ENCODE peak calls at places on chromosomes 12 and 14, in ten cellular contexts. One of them, this sample, is unnamed.

GRCh38 chr12:113268136-113268535 is 46.9 kb downstream of the TPCN1 start:
- DNase-seq in HFFc6: no peak
- DNase-seq in HFF-Myc: no peak
- DNase-seq in gastrocnemius medialis: no peak
- DNase-seq in astrocyte of the cerebellum: no peak
- DNase-seq in heart right ventricle: no peak
- DNase-seq in neural crest cell: no peak
- DNase-seq in RWPE1: no peak
- DNase-seq in left ventricle myocardium inferior: no peak
- DNase-seq in tibial artery: no peak
- DNase-seq in this sample: no peak

GRCh38 chr12:28415755-28416154 is 225.5 kb downstream of the CCDC91 start:
- DNase-seq in neural crest cell: no peak
- DNase-seq in HFFc6: peak; percentile 71
- DNase-seq in RWPE1: no peak
- DNase-seq in astrocyte of the cerebellum: peak; percentile 61
- DNase-seq in heart right ventricle: no peak
- DNase-seq in left ventricle myocardium inferior: no peak
- DNase-seq in tibial artery: no peak
- DNase-seq in gastrocnemius medialis: no peak
- DNase-seq in HFF-Myc: no peak
- DNase-seq in this sample: no peak

GRCh38 chr14:77031680-77032482 is 3.4 kb upstream of the IRF2BPL start:
- DNase-seq in astrocyte of the cerebellum: no peak
- DNase-seq in HFFc6: peak; percentile 62
- DNase-seq in RWPE1: no peak
- DNase-seq in neural crest cell: no peak
- DNase-seq in HFF-Myc: no peak
- DNase-seq in left ventricle myocardium inferior: no peak
- DNase-seq in tibial artery: peak; percentile 82
- DNase-seq in gastrocnemius medialis: no peak
- DNase-seq in heart right ventricle: no peak
- DNase-seq in this sample: no peak

GRCh38 chr12:22262309-22262708 is 72.2 kb downstream of the ST8SIA1 start:
- DNase-seq in neural crest cell: peak; percentile 36
- DNase-seq in left ventricle myocardium inferior: no peak
- DNase-seq in gastrocnemius medialis: no peak
- DNase-seq in HFF-Myc: no peak
- DNase-seq in HFFc6: no peak
- DNase-seq in astrocyte of the cerebellum: no peak
- DNase-seq in tibial artery: no peak
- DNase-seq in heart right ventricle: no peak
- DNase-seq in RWPE1: no peak
- DNase-seq in this sample: no peak

GRCh38 chr14:92121207-92121669 is 268 bp downstream of the NDUFB1 start:
- DNase-seq in heart right ventricle: peak; percentile 64
- DNase-seq in astrocyte of the cerebellum: no peak
- DNase-seq in HFF-Myc: no peak
- DNase-seq in gastrocnemius medialis: peak; percentile 33
- DNase-seq in HFFc6: peak; percentile 6
- DNase-seq in RWPE1: no peak
- DNase-seq in neural crest cell: peak; percentile 5
- DNase-seq in tibial artery: no peak
- DNase-seq in left ventricle myocardium inferior: peak; percentile 64
- DNase-seq in this sample: no peak

GRCh38 chr12:44063671-44064070 is 227.8 kb downstream of the TMEM117 start:
- DNase-seq in tibial artery: no peak
- DNase-seq in heart right ventricle: no peak
- DNase-seq in RWPE1: no peak
- DNase-seq in HFF-Myc: no peak
- DNase-seq in left ventricle myocardium inferior: no peak
- DNase-seq in HFFc6: no peak
- DNase-seq in astrocyte of the cerebellum: no peak
- DNase-seq in neural crest cell: no peak
- DNase-seq in gastrocnemius medialis: no peak
- DNase-seq in this sample: no peak

GRCh38 chr14:64178814-64179213 is 115.4 kb downstream of the ESR2 start:
- DNase-seq in astrocyte of the cerebellum: no peak
- DNase-seq in tibial artery: no peak
- DNase-seq in neural crest cell: no peak
- DNase-seq in gastrocnemius medialis: no peak
- DNase-seq in HFF-Myc: no peak
- DNase-seq in left ventricle myocardium inferior: no peak
- DNase-seq in HFFc6: no peak
- DNase-seq in RWPE1: no peak
- DNase-seq in heart right ventricle: no peak
- DNase-seq in this sample: no peak

GRCh38 chr12:98736352-98737326 is 91.5 kb downstream of the APAF1 start:
- DNase-seq in tibial artery: no peak
- DNase-seq in RWPE1: no peak
- DNase-seq in HFFc6: no peak
- DNase-seq in HFF-Myc: no peak
- DNase-seq in astrocyte of the cerebellum: no peak
- DNase-seq in neural crest cell: no peak
- DNase-seq in heart right ventricle: no peak
- DNase-seq in left ventricle myocardium inferior: no peak
- DNase-seq in gastrocnemius medialis: no peak
- DNase-seq in this sample: no peak

GRCh38 chr12:28497889-28498411 is 307.7 kb downstream of the CCDC91 start:
- DNase-seq in astrocyte of the cerebellum: peak; percentile 8
- DNase-seq in HFFc6: peak; percentile 5
- DNase-seq in tibial artery: no peak
- DNase-seq in left ventricle myocardium inferior: no peak
- DNase-seq in HFF-Myc: no peak
- DNase-seq in gastrocnemius medialis: no peak
- DNase-seq in neural crest cell: no peak
- DNase-seq in heart right ventricle: no peak
- DNase-seq in RWPE1: peak; percentile 34
- DNase-seq in this sample: no peak

GRCh38 chr14:25516838-25517237 is 466.9 kb upstream of the STXBP6 start:
- DNase-seq in HFFc6: no peak
- DNase-seq in astrocyte of the cerebellum: no peak
- DNase-seq in HFF-Myc: no peak
- DNase-seq in tibial artery: no peak
- DNase-seq in left ventricle myocardium inferior: no peak
- DNase-seq in heart right ventricle: no peak
- DNase-seq in RWPE1: no peak
- DNase-seq in gastrocnemius medialis: no peak
- DNase-seq in neural crest cell: no peak
- DNase-seq in this sample: no peak

GRCh38 chr14:71415404-71415690 is 508.1 kb downstream of the PCNX1 start:
- DNase-seq in HFFc6: peak; percentile 72
- DNase-seq in HFF-Myc: no peak
- DNase-seq in neural crest cell: no peak
- DNase-seq in astrocyte of the cerebellum: no peak
- DNase-seq in RWPE1: no peak
- DNase-seq in heart right ventricle: no peak
- DNase-seq in gastrocnemius medialis: no peak
- DNase-seq in left ventricle myocardium inferior: no peak
- DNase-seq in tibial artery: no peak
- DNase-seq in this sample: no peak

GRCh38 chr12:119129827-119130434 is 48.8 kb upstream of the HSPB8 start:
- DNase-seq in HFFc6: no peak
- DNase-seq in HFF-Myc: no peak
- DNase-seq in RWPE1: no peak
- DNase-seq in gastrocnemius medialis: no peak
- DNase-seq in tibial artery: no peak
- DNase-seq in heart right ventricle: no peak
- DNase-seq in neural crest cell: no peak
- DNase-seq in left ventricle myocardium inferior: no peak
- DNase-seq in astrocyte of the cerebellum: no peak
- DNase-seq in this sample: no peak

GRCh38 chr12:2997989-2998670 is 38.9 kb downstream of the TEAD4 start:
- DNase-seq in heart right ventricle: no peak
- DNase-seq in HFFc6: no peak
- DNase-seq in neural crest cell: no peak
- DNase-seq in HFF-Myc: no peak
- DNase-seq in astrocyte of the cerebellum: no peak
- DNase-seq in RWPE1: no peak
- DNase-seq in tibial artery: no peak
- DNase-seq in gastrocnemius medialis: no peak
- DNase-seq in left ventricle myocardium inferior: no peak
- DNase-seq in this sample: peak; percentile 38

GRCh38 chr12:59559702-59560101 is 36.1 kb upstream of the SLC16A7 start:
- DNase-seq in RWPE1: no peak
- DNase-seq in astrocyte of the cerebellum: no peak
- DNase-seq in gastrocnemius medialis: no peak
- DNase-seq in HFF-Myc: no peak
- DNase-seq in tibial artery: no peak
- DNase-seq in left ventricle myocardium inferior: no peak
- DNase-seq in heart right ventricle: no peak
- DNase-seq in neural crest cell: no peak
- DNase-seq in HFFc6: no peak
- DNase-seq in this sample: no peak

GRCh38 chr14:106218189-106218588 is 691.8 kb downstream of the TMEM121 start:
- DNase-seq in RWPE1: no peak
- DNase-seq in HFFc6: no peak
- DNase-seq in astrocyte of the cerebellum: no peak
- DNase-seq in tibial artery: no peak
- DNase-seq in heart right ventricle: no peak
- DNase-seq in left ventricle myocardium inferior: no peak
- DNase-seq in gastrocnemius medialis: no peak
- DNase-seq in HFF-Myc: no peak
- DNase-seq in neural crest cell: no peak
- DNase-seq in this sample: no peak
- TF ChIP-seq CTCF in RWPE1: no peak
- TF ChIP-seq CTCF in HFFc6: no peak
- TF ChIP-seq CTCF in astrocyte of the cerebellum: no peak
- TF ChIP-seq CTCF in tibial artery: no peak
- TF ChIP-seq CTCF in heart right ventricle: no peak
- TF ChIP-seq CTCF in left ventricle myocardium inferior: no peak
- TF ChIP-seq CTCF in gastrocnemius medialis: no peak
- TF ChIP-seq CTCF in HFF-Myc: no peak
- TF ChIP-seq CTCF in neural crest cell: no peak
- TF ChIP-seq CTCF in this sample: no peak

GRCh38 chr12:68911197-68911718 is 21.7 kb downstream of the CPM start:
- DNase-seq in HFFc6: no peak
- DNase-seq in gastrocnemius medialis: no peak
- DNase-seq in heart right ventricle: no peak
- DNase-seq in tibial artery: no peak
- DNase-seq in astrocyte of the cerebellum: no peak
- DNase-seq in left ventricle myocardium inferior: no peak
- DNase-seq in HFF-Myc: no peak
- DNase-seq in RWPE1: no peak
- DNase-seq in neural crest cell: no peak
- DNase-seq in this sample: no peak

GRCh38 chr12:68908076-68908475 is 24.9 kb downstream of the CPM start:
- DNase-seq in tibial artery: no peak
- DNase-seq in HFF-Myc: no peak
- DNase-seq in HFFc6: no peak
- DNase-seq in gastrocnemius medialis: no peak
- DNase-seq in heart right ventricle: no peak
- DNase-seq in RWPE1: no peak
- DNase-seq in left ventricle myocardium inferior: no peak
- DNase-seq in astrocyte of the cerebellum: no peak
- DNase-seq in neural crest cell: no peak
- DNase-seq in this sample: no peak

GRCh38 chr12:68912916-68913315 is 20.1 kb downstream of the CPM start:
- DNase-seq in gastrocnemius medialis: no peak
- DNase-seq in astrocyte of the cerebellum: no peak
- DNase-seq in neural crest cell: no peak
- DNase-seq in HFFc6: no peak
- DNase-seq in left ventricle myocardium inferior: no peak
- DNase-seq in HFF-Myc: no peak
- DNase-seq in tibial artery: no peak
- DNase-seq in RWPE1: no peak
- DNase-seq in heart right ventricle: no peak
- DNase-seq in this sample: no peak

GRCh38 chr12:68913682-68914081 is 19.3 kb downstream of the CPM start:
- DNase-seq in neural crest cell: no peak
- DNase-seq in HFF-Myc: no peak
- DNase-seq in heart right ventricle: no peak
- DNase-seq in astrocyte of the cerebellum: no peak
- DNase-seq in HFFc6: no peak
- DNase-seq in tibial artery: no peak
- DNase-seq in RWPE1: no peak
- DNase-seq in gastrocnemius medialis: no peak
- DNase-seq in left ventricle myocardium inferior: no peak
- DNase-seq in this sample: no peak

GRCh38 chr12:68910128-68910527 is 22.8 kb downstream of the CPM start:
- DNase-seq in left ventricle myocardium inferior: no peak
- DNase-seq in heart right ventricle: no peak
- DNase-seq in astrocyte of the cerebellum: no peak
- DNase-seq in neural crest cell: no peak
- DNase-seq in RWPE1: no peak
- DNase-seq in HFFc6: no peak
- DNase-seq in gastrocnemius medialis: no peak
- DNase-seq in tibial artery: no peak
- DNase-seq in HFF-Myc: no peak
- DNase-seq in this sample: no peak
- TF ChIP-seq CTCF in left ventricle myocardium inferior: no peak
- TF ChIP-seq CTCF in heart right ventricle: no peak
- TF ChIP-seq CTCF in astrocyte of the cerebellum: no peak
- TF ChIP-seq CTCF in neural crest cell: no peak
- TF ChIP-seq CTCF in RWPE1: no peak
- TF ChIP-seq CTCF in HFFc6: no peak
- TF ChIP-seq CTCF in gastrocnemius medialis: no peak
- TF ChIP-seq CTCF in tibial artery: no peak
- TF ChIP-seq CTCF in HFF-Myc: no peak
- TF ChIP-seq CTCF in this sample: no peak

GRCh38 chr14:102464846-102465341 is 44.7 kb downstream of the ANKRD9 start:
- DNase-seq in neural crest cell: no peak
- DNase-seq in HFF-Myc: no peak
- DNase-seq in left ventricle myocardium inferior: no peak
- DNase-seq in gastrocnemius medialis: no peak
- DNase-seq in RWPE1: no peak
- DNase-seq in astrocyte of the cerebellum: no peak
- DNase-seq in heart right ventricle: no peak
- DNase-seq in tibial artery: no peak
- DNase-seq in HFFc6: no peak
- DNase-seq in this sample: no peak
- TF ChIP-seq CTCF in neural crest cell: no peak
- TF ChIP-seq CTCF in HFF-Myc: no peak
- TF ChIP-seq CTCF in left ventricle myocardium inferior: no peak
- TF ChIP-seq CTCF in gastrocnemius medialis: no peak
- TF ChIP-seq CTCF in RWPE1: no peak
- TF ChIP-seq CTCF in astrocyte of the cerebellum: no peak
- TF ChIP-seq CTCF in heart right ventricle: no peak
- TF ChIP-seq CTCF in tibial artery: no peak
- TF ChIP-seq CTCF in HFFc6: no peak
- TF ChIP-seq CTCF in this sample: no peak

DNA sequence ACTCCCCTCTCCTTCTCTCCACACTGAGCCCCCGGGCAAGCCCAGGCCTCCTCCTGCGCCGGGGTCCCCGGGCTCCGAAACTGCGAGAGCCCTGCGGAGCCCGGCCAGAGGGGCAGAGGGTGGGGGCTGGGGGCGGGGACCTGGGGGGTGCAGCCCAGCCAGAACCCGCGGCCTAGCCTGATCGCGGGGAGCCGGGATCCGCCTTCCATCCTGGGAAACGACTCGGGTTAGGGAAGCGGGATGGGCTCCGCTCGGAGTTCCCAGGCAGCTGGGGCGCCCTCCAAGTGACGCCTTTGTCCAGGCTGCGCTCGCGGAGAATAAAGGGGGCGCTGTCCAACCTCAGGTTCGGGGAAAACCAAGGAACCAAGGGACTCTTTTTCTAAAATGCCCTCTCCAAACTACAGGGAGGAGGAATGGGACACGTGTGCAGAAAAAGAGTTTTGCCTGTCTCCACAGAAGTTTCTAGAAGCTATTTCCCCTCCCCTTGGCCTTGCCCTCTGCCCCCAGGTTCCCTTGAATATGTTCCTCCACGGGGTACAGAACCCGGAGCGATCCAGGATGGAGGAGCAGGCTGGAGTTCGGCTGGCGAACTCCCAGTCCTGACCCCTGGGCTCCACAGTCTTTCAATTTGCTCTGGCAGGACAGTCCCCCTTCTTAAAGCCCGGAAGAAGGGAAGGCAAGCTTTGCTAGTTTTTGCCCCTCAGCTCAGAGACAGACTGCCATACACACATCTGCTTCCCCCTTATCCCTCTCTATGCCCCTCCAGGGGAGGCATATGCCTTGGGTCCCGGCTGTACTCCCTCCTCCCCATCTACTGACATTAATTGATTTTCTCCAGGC is 13.9 kb downstream of the NKX2-1 start:
- DNase-seq in heart right ventricle: no peak
- DNase-seq in RWPE1: no peak
- DNase-seq in tibial artery: no peak
- DNase-seq in HFFc6: no peak
- DNase-seq in gastrocnemius medialis: no peak
- DNase-seq in neural crest cell: peak; percentile 9
- DNase-seq in astrocyte of the cerebellum: no peak
- DNase-seq in HFF-Myc: no peak
- DNase-seq in left ventricle myocardium inferior: no peak
- DNase-seq in this sample: no peak
- TF ChIP-seq CTCF in heart right ventricle: no peak
- TF ChIP-seq CTCF in RWPE1: no peak
- TF ChIP-seq CTCF in tibial artery: no peak
- TF ChIP-seq CTCF in HFFc6: peak; percentile 13
- TF ChIP-seq CTCF in gastrocnemius medialis: no peak
- TF ChIP-seq CTCF in neural crest cell: no peak
- TF ChIP-seq CTCF in astrocyte of the cerebellum: no peak
- TF ChIP-seq CTCF in HFF-Myc: no peak
- TF ChIP-seq CTCF in left ventricle myocardium inferior: no peak
- TF ChIP-seq CTCF in this sample: no peak